ENCODE peak calls at places on chromosomes 11 and 22, in four cellular contexts. T is cardiac muscle cell, P is stomach, Z is left ventricle myocardium inferior. J is an unnamed sample.

GRCh38 chr22:40183029-40183581 is 5.4 kb downstream of the TNRC6B start:
- DNase-seq in T (peak), P (no peak), Z (no peak), J (no peak)

GRCh38 chr11:120248551-120249278 is 8.8 kb downstream of the POU2F3 start:
- DNase-seq in T (peak), P (no peak), Z (no peak), J (no peak)

GRCh38 chr22:19916941-19917340 is 24.6 kb upstream of the COMT start:
- DNase-seq in T (no peak), P (peak), Z (no peak), J (no peak)

GRCh38 chr11:107482234-107482633 is 24.6 kb upstream of the CWF19L2 start:
- DNase-seq in T (no peak), P (no peak), Z (no peak), J (no peak)

GRCh38 chr11:37277896-37278465 is 679.9 kb upstream of the RAG2 start:
- DNase-seq in T (no peak), P (no peak), Z (no peak), J (no peak)

GRCh38 chr11:44746894-44747293 is 20.1 kb downstream of the TSPAN18 start:
- DNase-seq in T (no peak), P (no peak), Z (peak), J (no peak)

GRCh38 chr11:78032090-78032489 is 9.0 kb upstream of the KCTD14 start:
- DNase-seq in T (peak), P (peak), Z (no peak), J (no peak)

GRCh38 chr11:96015911-96016565 is 92.1 kb upstream of the MTMR2 start:
- DNase-seq in T (no peak), P (no peak), Z (no peak), J (no peak)

GRCh38 chr22:36149464-36149863 is 11.1 kb downstream of the APOL3 start:
- DNase-seq in T (peak), P (no peak), Z (no peak), J (no peak)

GRCh38 chr11:12678991-12679390 is 4.8 kb downstream of the TEAD1 start:
- DNase-seq in T (no peak), P (no peak), Z (no peak), J (no peak)

GRCh38 chr11:44760917-44761545 is 34.3 kb downstream of the TSPAN18 start:
- DNase-seq in T (peak), P (peak), Z (no peak), J (no peak)

GRCh38 chr22:50697667-50698506 is 25.3 kb downstream of the SHANK3 start:
- DNase-seq in T (no peak), P (no peak), Z (peak), J (peak)

GRCh38 chr11:6629892-6630631 is 10.8 kb upstream of the TPP1 start:
- DNase-seq in T (no peak), P (peak), Z (no peak), J (peak)

GRCh38 chr11:71206186-71206585 is 46.2 kb downstream of the SHANK2 start:
- DNase-seq in T (peak), P (peak), Z (no peak), J (no peak)

GRCh38 chr11:44275241-44275640 is 34.7 kb downstream of the ALX4 start:
- DNase-seq in T (no peak), P (no peak), Z (no peak), J (no peak)

GRCh38 chr11:2260491-2261364 is 9.7 kb downstream of the ASCL2 start:
- DNase-seq in T (no peak), P (peak), Z (no peak), J (peak)

GRCh38 chr11:62909107-62909894 is 11.9 kb downstream of the CHRM1 start:
- DNase-seq in T (peak), P (peak), Z (peak), J (peak)

GRCh38 chr11:69166186-69167115 is 10.7 kb downstream of the SMIM38 start:
- DNase-seq in T (peak), P (no peak), Z (peak), J (no peak)

GRCh38 chr22:44438056-44438455 is 60.0 kb downstream of the RTL6 start:
- DNase-seq in T (no peak), P (no peak), Z (no peak), J (no peak)

GRCh38 chr11:126747315-126747714 is 253.3 kb downstream of the KIRREL3 start:
- DNase-seq in T (no peak), P (no peak), Z (no peak), J (no peak)

GRCh38 chr11:115886111-115886733 is 382.0 kb upstream of the CADM1 start:
- DNase-seq in T (no peak), P (no peak), Z (no peak), J (no peak)

GRCh38 chr11:60813324-60813723 is 28.2 kb downstream of the MS4A10 start:
- DNase-seq in T (no peak), P (no peak), Z (no peak), J (no peak)

GRCh38 chr11:88515002-88515401 is 177.5 kb upstream of the CTSC start:
- DNase-seq in T (no peak), P (no peak), Z (no peak), J (no peak)

GRCh38 chr11:64789331-64790204 is 11.2 kb upstream of the SF1 start:
- DNase-seq in T (no peak), P (no peak), Z (no peak), J (no peak)

GRCh38 chr11:107720305-107720775 is 8.5 kb upstream of the SLN start:
- DNase-seq in T (no peak), P (no peak), Z (no peak), J (no peak)

GRCh38 chr11:118265954-118266353 is 1.9 kb upstream of the MPZL2 start:
- DNase-seq in T (no peak), P (peak), Z (peak), J (no peak)

GRCh38 chr22:44572414-44573207 is 74.6 kb upstream of the RTL6 start:
- DNase-seq in T (no peak), P (peak), Z (no peak), J (no peak)

GRCh38 chr11:1574256-1575242 is 2.5 kb upstream of the DUSP8 start:
- DNase-seq in T (peak), P (peak), Z (peak), J (peak)

GRCh38 chr11:83613767-83614121 is 327.6 kb upstream of the CCDC90B start:
- DNase-seq in T (no peak), P (no peak), Z (no peak), J (no peak)

GRCh38 chr11:44310456-44311272 is 725 bp upstream of the ALX4 start:
- DNase-seq in T (no peak), P (no peak), Z (no peak), J (no peak)

GRCh38 chr11:2752204-2752772 is 52.5 kb upstream of the KCNQ1OT1 start:
- DNase-seq in T (peak), P (no peak), Z (peak), J (no peak)

GRCh38 chr22:50508897-50509296 is 873 bp downstream of the NCAPH2 start:
- DNase-seq in T (no peak), P (no peak), Z (no peak), J (no peak)

GRCh38 chr11:87281496-87281895 is 243.8 kb downstream of the TMEM135 start:
- DNase-seq in T (peak), P (no peak), Z (no peak), J (no peak)

GRCh38 chr11:130146797-130147196 is 12.8 kb upstream of the ST14 start:
- DNase-seq in T (peak), P (no peak), Z (no peak), J (no peak)

GRCh38 chr11:124581817-124582216 is 12.0 kb downstream of the OR8A1 start:
- DNase-seq in T (peak), P (no peak), Z (no peak), J (no peak)

GRCh38 chr11:100740440-100740839 is 53.4 kb downstream of the ARHGAP42 start:
- DNase-seq in T (peak), P (no peak), Z (no peak), J (no peak)

GRCh38 chr22:41263704-41264103 is 22.3 kb downstream of the RANGAP1 start:
- DNase-seq in T (no peak), P (no peak), Z (no peak), J (no peak)

GRCh38 chr11:26228778-26229177 is 103.2 kb upstream of the ANO3 start:
- DNase-seq in T (peak), P (no peak), Z (no peak), J (no peak)

GRCh38 chr11:26227883-26228502 is 103.9 kb upstream of the ANO3 start:
- DNase-seq in T (no peak), P (no peak), Z (no peak), J (no peak)

GRCh38 chr11:26231252-26231661 is 100.7 kb upstream of the ANO3 start:
- DNase-seq in T (peak), P (no peak), Z (no peak), J (no peak)

GRCh38 chr11:26229270-26229669 is 102.7 kb upstream of the ANO3 start:
- DNase-seq in T (peak), P (no peak), Z (no peak), J (no peak)

DNA sequence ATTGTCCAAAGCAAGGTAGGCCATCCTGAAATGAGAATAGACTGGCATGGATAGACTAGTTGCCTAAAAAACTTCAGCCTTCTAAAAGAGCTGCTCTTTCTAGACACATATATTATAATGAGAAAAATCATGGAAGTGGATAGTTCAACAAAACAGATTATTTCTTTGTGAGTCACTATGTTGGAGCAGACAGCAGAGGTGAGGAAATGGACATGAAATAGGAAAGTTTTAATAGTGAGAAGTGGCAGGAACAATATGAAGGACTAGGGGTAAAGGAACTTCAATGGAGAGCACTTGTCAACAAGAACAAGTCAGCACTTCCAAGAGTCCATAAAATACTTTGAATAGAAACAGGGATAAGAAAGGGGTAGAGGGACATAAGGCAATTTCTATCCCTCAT is 101.9 kb upstream of the ANO3 start:
- DNase-seq in T (peak), P (no peak), Z (no peak), J (no peak)
- H3K27ac ChIP-seq in T (no peak), P (no peak), Z (no peak), J (no peak)

GRCh38 chr22:46675479-46675878 is 55.3 kb downstream of the GRAMD4 start:
- DNase-seq in T (no peak), P (no peak), Z (no peak), J (no peak)

GRCh38 chr22:46676479-46676878 is 56.3 kb downstream of the GRAMD4 start:
- DNase-seq in T (no peak), P (no peak), Z (no peak), J (no peak)

GRCh38 chr22:46674906-46675305 is 54.7 kb downstream of the GRAMD4 start:
- DNase-seq in T (no peak), P (no peak), Z (no peak), J (no peak)

GRCh38 chr22:46676881-46677280 is 56.7 kb downstream of the GRAMD4 start:
- DNase-seq in T (no peak), P (no peak), Z (no peak), J (no peak)

DNA sequence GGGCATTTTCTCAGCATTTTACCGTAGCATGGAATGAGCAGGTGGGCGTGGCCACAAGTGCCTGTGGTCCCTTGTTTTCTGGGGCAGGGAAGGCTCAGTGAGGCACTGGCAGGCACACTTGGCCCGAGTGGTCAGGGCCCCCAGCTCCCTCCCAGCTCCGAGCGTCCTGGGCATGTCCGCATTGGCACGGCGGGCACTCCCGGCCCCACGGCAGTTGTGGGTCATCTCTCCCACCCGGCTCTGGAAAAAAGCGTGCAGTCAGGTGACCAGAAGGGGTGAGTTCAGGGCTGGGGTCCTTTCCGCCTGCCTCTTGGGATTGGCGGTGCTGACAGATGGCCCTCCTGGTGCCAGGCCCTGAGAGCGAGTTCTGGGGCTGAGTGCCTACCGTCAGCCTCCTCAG is 55.8 kb downstream of the GRAMD4 start:
- DNase-seq in T (no peak), P (no peak), Z (no peak), J (no peak)
- H3K27ac ChIP-seq in T (no peak), P (no peak), Z (peak), J (peak)

GRCh38 chr11:19768815-19769214 is 56.2 kb downstream of the NAV2 start:
- DNase-seq in T (no peak), P (no peak), Z (no peak), J (no peak)
- H3K27ac ChIP-seq in T (no peak), P (no peak), Z (peak), J (no peak)

GRCh38 chr11:73365352-73366264 is 10.6 kb upstream of the RELT start:
- DNase-seq in T (no peak), P (no peak), Z (no peak), J (no peak)
- H3K27ac ChIP-seq in T (no peak), P (no peak), Z (no peak), J (no peak)

GRCh38 chr11:35147273-35147672 is 8.3 kb downstream of the CD44 start:
- DNase-seq in T (no peak), P (no peak), Z (no peak), J (no peak)

GRCh38 chr11:35148163-35148562 is 9.2 kb downstream of the CD44 start:
- DNase-seq in T (no peak), P (no peak), Z (no peak), J (no peak)

GRCh38 chr11:35145249-35145648 is 6.3 kb downstream of the CD44 start:
- DNase-seq in T (no peak), P (peak), Z (no peak), J (peak)

GRCh38 chr11:35146074-35146521 is 7.1 kb downstream of the CD44 start:
- DNase-seq in T (no peak), P (no peak), Z (no peak), J (no peak)

GRCh38 chr11:35146711-35147110 is 7.7 kb downstream of the CD44 start:
- DNase-seq in T (no peak), P (no peak), Z (no peak), J (no peak)
- H3K27ac ChIP-seq in T (no peak), P (peak), Z (no peak), J (no peak)

GRCh38 chr22:38239101-38239761 is 33.6 kb downstream of the TMEM184B start:
- DNase-seq in T (peak), P (no peak), Z (no peak), J (no peak)
- H3K27ac ChIP-seq in T (peak), P (peak), Z (peak), J (peak)

GRCh38 chr11:19957301-19957985 is 202.8 kb downstream of the DBX1 start:
- DNase-seq in T (no peak), P (no peak), Z (no peak), J (no peak)

GRCh38 chr11:19959697-19960096 is 200.6 kb downstream of the DBX1 start:
- DNase-seq in T (no peak), P (no peak), Z (no peak), J (no peak)

GRCh38 chr11:19956228-19956627 is 204.0 kb downstream of the DBX1 start:
- DNase-seq in T (no peak), P (no peak), Z (no peak), J (no peak)

GRCh38 chr11:19959210-19959609 is 201.1 kb downstream of the DBX1 start:
- DNase-seq in T (no peak), P (no peak), Z (no peak), J (no peak)

GRCh38 chr11:19958218-19958617 is 202.1 kb downstream of the DBX1 start:
- DNase-seq in T (peak), P (no peak), Z (no peak), J (no peak)
- H3K27ac ChIP-seq in T (no peak), P (no peak), Z (no peak), J (no peak)

GRCh38 chr22:49491726-49492125 is 335.9 kb downstream of the BRD1 start:
- DNase-seq in T (no peak), P (no peak), Z (no peak), J (no peak)
- H3K27ac ChIP-seq in T (no peak), P (no peak), Z (no peak), J (no peak)

GRCh38 chr11:72823105-72823804 is 9.0 kb downstream of the ATG16L2 start:
- DNase-seq in T (no peak), P (no peak), Z (no peak), J (no peak)
- H3K27ac ChIP-seq in T (no peak), P (peak), Z (peak), J (peak)

GRCh38 chr11:123173040-123173855 is 21.8 kb downstream of the CLMP start:
- DNase-seq in T (peak), P (no peak), Z (no peak), J (no peak)
- H3K27ac ChIP-seq in T (no peak), P (peak), Z (no peak), J (no peak)